ENCODE peak calls at places on chromosome 14, in six cellular contexts. M is A549, J is IMR-90, K is HepG2, T is K562, O is GM12878. E is an unnamed sample.

GRCh38 chr14:92456215-92457017 is 57.2 kb upstream of the RIN3 start:
- DNase-seq in M (peak), J (peak), K (peak), T (peak), O (no peak), E (peak)

GRCh38 chr14:29518335-29518734 is 409.3 kb downstream of the PRKD1 start:
- DNase-seq in M (no peak), J (peak), K (no peak), T (no peak), O (no peak), E (no peak)

GRCh38 chr14:68278568-68279436 is 459.2 kb downstream of the RAD51B start:
- DNase-seq in M (peak), J (peak), K (peak), T (peak), O (no peak), E (no peak)

GRCh38 chr14:76760331-76761197 is 704 bp upstream of the VASH1 start:
- DNase-seq in M (no peak), J (no peak), K (no peak), T (peak), O (no peak), E (no peak)

GRCh38 chr14:100680439-100681051 is 46.1 kb upstream of the DLK1 start:
- DNase-seq in M (no peak), J (no peak), K (no peak), T (peak), O (no peak), E (no peak)

GRCh38 chr14:101894365-101895113 is 69.8 kb upstream of the DYNC1H1 start:
- DNase-seq in M (no peak), J (no peak), K (no peak), T (no peak), O (no peak), E (no peak)

GRCh38 chr14:55600784-55601561 is 21.0 kb downstream of the KTN1 start:
- DNase-seq in M (no peak), J (peak), K (no peak), T (no peak), O (no peak), E (no peak)

GRCh38 chr14:96203635-96204034 is 1.0 kb upstream of the BDKRB2 start:
- DNase-seq in M (no peak), J (peak), K (no peak), T (no peak), O (no peak), E (no peak)

GRCh38 chr14:35337074-35337556 is 44.9 kb downstream of the PSMA6 start:
- DNase-seq in M (no peak), J (no peak), K (peak), T (no peak), O (no peak), E (no peak)

GRCh38 chr14:30974628-30975027 is 50.8 kb upstream of the AP4S1 start:
- DNase-seq in M (no peak), J (peak), K (no peak), T (no peak), O (no peak), E (no peak)

GRCh38 chr14:61561144-61561543 is 134.2 kb upstream of the HIF1A start:
- DNase-seq in M (peak), J (peak), K (peak), T (peak), O (no peak), E (no peak)

GRCh38 chr14:88129306-88130056 is 124.5 kb downstream of the GPR65 start:
- DNase-seq in M (no peak), J (peak), K (no peak), T (no peak), O (no peak), E (no peak)

GRCh38 chr14:63874223-63874622 is 21.4 kb downstream of the SYNE2 start:
- DNase-seq in M (no peak), J (no peak), K (no peak), T (no peak), O (no peak), E (no peak)

GRCh38 chr14:104421401-104421821 is 158.2 kb upstream of the C14orf180 start:
- DNase-seq in M (no peak), J (no peak), K (no peak), T (no peak), O (no peak), E (no peak)

GRCh38 chr14:104751539-104752337 is 1.2 kb upstream of the SIVA1 start:
- DNase-seq in M (no peak), J (no peak), K (no peak), T (peak), O (no peak), E (peak)

GRCh38 chr14:106094654-106095189 is 568.3 kb downstream of the TMEM121 start:
- DNase-seq in M (no peak), J (no peak), K (peak), T (no peak), O (no peak), E (peak)

GRCh38 chr14:34971801-34972200 is 11.0 kb upstream of the SRP54 start:
- DNase-seq in M (no peak), J (no peak), K (no peak), T (no peak), O (no peak), E (no peak)

GRCh38 chr14:91636604-91637003 is 95.3 kb downstream of the CATSPERB start:
- DNase-seq in M (no peak), J (no peak), K (no peak), T (no peak), O (no peak), E (no peak)

GRCh38 chr14:95830386-95830785 is 46.2 kb upstream of the TUNAR start:
- DNase-seq in M (no peak), J (no peak), K (no peak), T (no peak), O (no peak), E (no peak)

GRCh38 chr14:95496690-95497241 is 19.7 kb downstream of the SYNE3 start:
- DNase-seq in M (no peak), J (peak), K (no peak), T (no peak), O (no peak), E (no peak)

GRCh38 chr14:99177876-99178630 is 93.9 kb downstream of the BCL11B start:
- DNase-seq in M (no peak), J (no peak), K (no peak), T (no peak), O (no peak), E (no peak)

GRCh38 chr14:101123639-101124525 is 220.4 kb upstream of the RTL1 start:
- DNase-seq in M (no peak), J (no peak), K (no peak), T (no peak), O (no peak), E (no peak)

GRCh38 chr14:76705214-76705613 is 56.1 kb upstream of the VASH1 start:
- DNase-seq in M (no peak), J (no peak), K (no peak), T (no peak), O (no peak), E (no peak)

GRCh38 chr14:98889836-98890185 is 382.2 kb downstream of the BCL11B start:
- DNase-seq in M (no peak), J (no peak), K (no peak), T (no peak), O (no peak), E (no peak)

GRCh38 chr14:104386281-104386841 is 193.2 kb upstream of the C14orf180 start:
- DNase-seq in M (no peak), J (no peak), K (no peak), T (no peak), O (no peak), E (no peak)

GRCh38 chr14:23562822-23563472 is 4.6 kb downstream of the AP1G2 start:
- DNase-seq in M (peak), J (peak), K (peak), T (peak), O (no peak), E (peak)

GRCh38 chr14:58488550-58488949 is 61.0 kb downstream of the KIAA0586 start:
- DNase-seq in M (no peak), J (peak), K (no peak), T (no peak), O (no peak), E (no peak)

GRCh38 chr14:45199246-45199645 is 53.8 kb downstream of the MIS18BP1 start:
- DNase-seq in M (no peak), J (peak), K (no peak), T (no peak), O (no peak), E (no peak)

GRCh38 chr14:56514663-56515371 is 64.8 kb upstream of the TMEM260 start:
- DNase-seq in M (no peak), J (peak), K (no peak), T (peak), O (no peak), E (no peak)

GRCh38 chr14:84591827-84592540 is 938.0 kb upstream of the FLRT2 start:
- DNase-seq in M (no peak), J (no peak), K (no peak), T (no peak), O (no peak), E (no peak)

GRCh38 chr14:20866194-20866593 is 25.0 kb upstream of the RNASE3 start:
- DNase-seq in M (no peak), J (no peak), K (no peak), T (no peak), O (no peak), E (no peak)

GRCh38 chr14:20866963-20867362 is 24.2 kb upstream of the RNASE3 start:
- DNase-seq in M (no peak), J (no peak), K (no peak), T (no peak), O (no peak), E (no peak)
- TF ChIP-seq BHLHE40 in M (no peak), J (no peak), K (no peak), T (no peak), O (no peak), E (no peak)

DNA sequence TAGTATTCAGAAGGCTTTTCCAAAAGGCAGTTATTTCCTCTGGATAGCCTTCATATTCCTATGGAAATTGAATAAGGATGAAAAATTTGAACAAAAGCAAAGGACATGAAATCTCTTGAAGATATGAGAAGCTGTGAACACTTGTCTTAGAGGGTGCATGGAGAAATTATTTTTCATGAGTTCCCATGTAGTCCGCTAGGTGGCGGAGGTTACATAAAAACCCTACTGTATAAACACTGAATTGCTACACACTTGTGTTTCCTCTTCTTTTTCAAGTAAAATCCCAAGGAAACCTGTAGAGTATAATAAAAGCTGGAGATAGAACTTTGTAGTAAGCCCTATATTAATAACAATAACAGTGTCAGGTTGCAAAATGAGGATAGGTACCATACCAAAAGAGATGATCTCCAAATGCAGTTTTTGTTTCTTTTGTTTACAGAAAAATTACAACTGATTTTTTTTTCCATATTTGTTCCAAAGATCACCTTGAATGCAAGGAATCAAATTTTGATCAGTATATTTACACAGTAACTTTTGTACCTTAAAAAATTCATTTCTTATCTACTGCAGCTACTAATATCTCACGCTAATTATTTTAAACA is 37.8 kb upstream of the OR4E1 start:
- DNase-seq in M (peak), J (peak), K (peak), T (peak), O (no peak), E (peak)
- TF ChIP-seq BHLHE40 in M (no peak), J (no peak), K (no peak), T (no peak), O (no peak), E (no peak)

GRCh38 chr14:93734961-93735360 is 53.3 kb downstream of the PRIMA1 start:
- DNase-seq in M (no peak), J (no peak), K (no peak), T (no peak), O (no peak), E (no peak)

GRCh38 chr14:93733231-93733630 is 55.1 kb downstream of the PRIMA1 start:
- DNase-seq in M (no peak), J (no peak), K (no peak), T (no peak), O (no peak), E (no peak)

GRCh38 chr14:93733646-93734045 is 54.6 kb downstream of the PRIMA1 start:
- DNase-seq in M (no peak), J (no peak), K (no peak), T (no peak), O (no peak), E (no peak)

GRCh38 chr14:93732524-93732923 is 55.8 kb downstream of the PRIMA1 start:
- DNase-seq in M (no peak), J (no peak), K (no peak), T (no peak), O (no peak), E (no peak)

DNA sequence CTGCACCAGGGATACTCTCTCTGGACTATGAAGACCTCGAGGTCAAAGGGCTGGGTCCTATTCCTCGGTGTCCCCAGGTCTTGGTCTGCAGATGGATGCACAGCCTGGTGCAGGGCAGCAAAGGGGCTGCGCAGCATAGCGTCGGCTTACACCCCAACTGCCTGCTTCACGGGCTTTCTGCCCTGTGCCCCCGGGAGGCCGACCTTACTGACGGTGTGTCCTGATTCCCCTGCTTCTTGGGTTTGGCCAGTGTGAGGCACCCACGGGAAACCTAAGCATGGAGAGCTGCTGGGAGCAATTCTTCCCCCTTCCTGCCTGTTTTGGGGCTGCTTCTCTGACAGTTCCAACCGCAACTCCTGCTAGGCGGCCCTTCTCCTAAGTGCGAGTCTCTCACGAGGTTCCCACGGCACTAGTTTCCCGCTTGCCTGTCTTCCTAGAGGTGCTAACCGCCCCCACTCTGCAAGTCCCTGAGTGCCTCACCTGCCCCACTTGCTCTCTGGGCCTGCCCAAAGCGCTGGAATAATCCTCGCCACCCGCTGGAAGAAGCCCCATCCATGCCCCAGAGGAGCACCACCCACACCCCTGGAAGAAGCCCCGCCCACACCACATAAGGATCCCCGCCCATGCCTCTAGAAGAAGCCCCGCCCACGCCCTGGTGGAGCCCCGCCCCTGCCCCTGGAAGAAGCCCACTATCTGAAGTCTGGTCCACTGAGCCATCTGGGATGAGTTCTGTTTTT is 54.0 kb downstream of the PRIMA1 start:
- DNase-seq in M (no peak), J (no peak), K (no peak), T (peak), O (no peak), E (peak)
- TF ChIP-seq BHLHE40 in M (no peak), J (no peak), K (no peak), T (no peak), O (no peak), E (no peak)

DNA sequence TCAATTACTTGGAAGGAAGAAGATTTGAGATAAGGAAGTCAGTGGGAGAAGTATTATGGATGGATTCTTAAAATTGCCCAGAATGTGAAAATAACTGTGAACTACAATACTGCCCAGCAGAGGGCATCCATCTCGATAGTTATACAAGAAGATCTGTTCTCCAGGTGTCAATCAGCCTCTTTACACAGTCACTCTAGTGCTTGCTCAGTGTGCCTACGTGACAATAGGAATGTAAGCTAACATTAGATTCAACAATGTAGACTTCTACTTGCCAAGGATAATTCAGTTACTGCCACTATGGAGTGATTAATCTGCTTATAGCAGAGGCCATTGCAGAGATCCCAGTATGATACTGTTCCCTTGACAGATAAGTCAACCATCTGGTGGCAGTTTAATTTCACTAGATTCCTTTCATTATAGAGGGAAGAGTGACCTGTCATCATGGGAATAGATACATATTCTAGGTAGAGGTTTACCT is 10.6 kb upstream of the MAP4K5 start:
- DNase-seq in M (peak), J (peak), K (peak), T (peak), O (no peak), E (peak)
- TF ChIP-seq BHLHE40 in M (no peak), J (no peak), K (no peak), T (no peak), O (no peak), E (no peak)

DNA sequence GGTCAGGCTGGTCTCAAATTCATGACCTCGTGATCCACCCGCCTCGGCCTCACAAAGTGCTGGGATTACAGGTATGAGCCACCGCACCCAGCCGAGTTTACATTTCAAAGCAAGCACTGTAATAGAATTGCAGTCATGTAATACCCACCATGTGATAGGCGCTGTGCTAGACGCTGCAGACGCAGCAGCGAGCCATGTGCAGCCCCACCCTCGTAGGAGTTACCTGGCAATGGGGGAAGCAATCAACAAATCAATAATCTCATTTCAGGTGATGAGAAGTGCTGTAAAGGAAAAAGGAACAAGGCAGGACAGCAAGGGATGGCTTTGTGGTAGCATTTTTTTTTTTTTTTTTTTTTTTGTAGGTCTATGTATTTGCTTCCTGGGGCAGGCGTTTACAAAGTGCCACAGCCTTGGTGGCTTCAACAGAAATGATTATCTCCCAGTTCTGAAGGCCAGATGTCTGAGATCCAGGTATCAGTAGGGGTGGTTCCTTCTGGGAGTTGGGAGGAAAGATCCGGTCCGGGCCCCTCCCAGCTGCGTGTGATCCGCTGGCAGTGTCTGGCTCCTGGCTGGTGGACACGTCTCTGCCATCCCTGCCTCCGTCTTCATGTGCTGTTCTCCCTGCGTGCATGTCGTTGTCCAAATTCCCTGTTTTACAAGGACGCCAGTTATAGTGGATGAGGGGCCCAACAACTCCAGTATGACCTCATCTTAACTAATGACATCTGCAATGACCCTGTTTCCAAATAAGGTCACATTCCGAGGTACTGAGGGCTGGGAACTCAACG is 72.8 kb downstream of the TNFAIP2 start:
- DNase-seq in M (no peak), J (no peak), K (no peak), T (no peak), O (no peak), E (no peak)
- TF ChIP-seq BHLHE40 in M (no peak), J (no peak), K (no peak), T (no peak), O (no peak), E (no peak)

GRCh38 chr14:51167587-51168219 is 72.3 kb upstream of the TMX1 start:
- DNase-seq in M (no peak), J (no peak), K (no peak), T (no peak), O (no peak), E (no peak)
- TF ChIP-seq BHLHE40 in M (no peak), J (no peak), K (no peak), T (no peak), O (no peak), E (no peak)

GRCh38 chr14:36996857-36997590 is 175.4 kb downstream of the SLC25A21 start:
- DNase-seq in M (no peak), J (no peak), K (no peak), T (no peak), O (no peak), E (no peak)

GRCh38 chr14:36996133-36996856 is 176.1 kb downstream of the SLC25A21 start:
- DNase-seq in M (peak), J (peak), K (no peak), T (peak), O (no peak), E (no peak)

DNA sequence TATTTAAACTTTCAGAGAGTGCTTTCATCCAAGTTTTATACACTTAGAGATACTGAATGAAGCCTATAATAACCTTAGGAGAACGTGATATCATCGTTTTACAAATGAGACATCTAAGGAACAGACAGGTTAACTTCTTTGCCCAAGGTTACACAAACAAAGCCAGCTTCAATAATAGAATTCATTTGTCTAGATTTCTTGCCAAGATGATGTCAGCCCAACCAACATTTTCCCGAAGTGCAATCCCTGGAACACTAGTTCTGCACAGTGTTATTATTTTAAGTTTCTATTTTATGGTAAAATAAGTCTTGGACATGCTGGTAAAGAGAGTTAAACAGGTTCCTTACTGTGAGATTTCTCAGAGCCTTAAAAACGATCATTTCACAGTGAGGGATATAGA is 174.6 kb downstream of the SLC25A21 start:
- DNase-seq in M (no peak), J (peak), K (no peak), T (no peak), O (no peak), E (no peak)
- TF ChIP-seq BHLHE40 in M (no peak), J (no peak), K (no peak), T (no peak), O (no peak), E (no peak)

E was measured in HEK293T.